ENCODE peak calls at places on chromosome 21, in six cellular contexts. D is ascending aorta; R is GM04504; K is hippocampal formation; O is kidney epithelial cell; S is activated CD4-positive, CD25-positive, alpha-beta regulatory T cell. B is an unnamed sample.

GRCh38 chr21:37532868-37533780 is 166.6 kb downstream of the DYRK1A start:
- DNase-seq in O (peak), R (no peak), K (no peak), D (no peak), S (no peak), B (peak)

GRCh38 chr21:25813917-25814316 is 79.1 kb downstream of the GABPA start:
- DNase-seq in O (no peak), K (no peak), D (no peak), S (no peak), R (no peak), B (no peak)

GRCh38 chr21:46596201-46596600 is 8.7 kb downstream of the S100B start:
- DNase-seq in R (no peak), D (no peak), O (no peak), K (no peak), S (no peak), B (no peak)

GRCh38 chr21:42068592-42068991 is 2.5 kb upstream of the UMODL1 start:
- DNase-seq in O (no peak), S (no peak), D (no peak), R (no peak), K (no peak), B (no peak)

GRCh38 chr21:46634427-46634826 is 1.0 kb upstream of the PRMT2 start:
- DNase-seq in D (no peak), S (no peak), R (no peak), K (no peak), O (no peak), B (no peak)

GRCh38 chr21:42098957-42099547 is 27.9 kb downstream of the UMODL1 start:
- DNase-seq in S (no peak), O (no peak), K (no peak), R (no peak), D (no peak), B (no peak)

GRCh38 chr21:19340303-19340702 is 936.7 kb upstream of the TMPRSS15 start:
- DNase-seq in S (no peak), D (no peak), R (no peak), K (no peak), O (no peak), B (no peak)

GRCh38 chr21:15539376-15539775 is 190.4 kb upstream of the USP25 start:
- DNase-seq in K (no peak), D (no peak), O (no peak), R (no peak), S (no peak), B (no peak)

GRCh38 chr21:42237577-42237976 is 18.6 kb downstream of the ABCG1 start:
- DNase-seq in S (no peak), K (no peak), R (no peak), D (no peak), O (no peak), B (no peak)

GRCh38 chr21:27269646-27270045 is 302.8 kb upstream of the ADAMTS5 start:
- DNase-seq in K (no peak), O (peak), S (no peak), D (no peak), R (peak), B (no peak)

GRCh38 chr21:28454978-28455600 is 537.6 kb downstream of the LTN1 start:
- DNase-seq in O (no peak), D (no peak), K (no peak), R (no peak), S (no peak), B (no peak)

GRCh38 chr21:16608209-16608830 is 878.5 kb downstream of the USP25 start:
- DNase-seq in R (no peak), K (no peak), S (no peak), O (no peak), D (no peak), B (no peak)

GRCh38 chr21:17118638-17119384 is 394.0 kb upstream of the CXADR start:
- DNase-seq in S (no peak), R (no peak), K (no peak), D (no peak), O (no peak), B (no peak)

GRCh38 chr21:41956926-41957729 is 3.3 kb upstream of the C2CD2 start:
- DNase-seq in R (peak), S (no peak), K (no peak), O (no peak), D (no peak), B (no peak)

GRCh38 chr21:35108887-35109286 is 59.8 kb upstream of the RUNX1 start:
- DNase-seq in S (no peak), O (no peak), K (no peak), D (no peak), R (no peak), B (no peak)

GRCh38 chr21:15731243-15731613 is 1.4 kb downstream of the USP25 start:
- DNase-seq in K (no peak), O (no peak), R (no peak), S (no peak), D (no peak), B (no peak)

GRCh38 chr21:42621166-42621827 is 32.1 kb upstream of the PDE9A start:
- DNase-seq in D (no peak), S (no peak), O (no peak), K (no peak), R (no peak), B (no peak)

GRCh38 chr21:42150458-42151085 is 68.4 kb upstream of the ABCG1 start:
- DNase-seq in S (no peak), R (no peak), O (no peak), D (peak), K (no peak), B (no peak)

GRCh38 chr21:42439284-42440186 is 35.8 kb downstream of the UBASH3A start:
- DNase-seq in O (no peak), S (no peak), R (no peak), D (no peak), K (no peak), B (no peak)

GRCh38 chr21:42456457-42456856 is 39.6 kb downstream of the RSPH1 start:
- DNase-seq in S (no peak), O (no peak), D (no peak), R (no peak), K (no peak), B (no peak)

GRCh38 chr21:42124081-42124480 is 53.0 kb downstream of the UMODL1 start:
- DNase-seq in O (no peak), S (no peak), D (no peak), K (no peak), R (no peak), B (no peak)

GRCh38 chr21:29606613-29607012 is 307.9 kb downstream of the BACH1 start:
- DNase-seq in S (no peak), O (no peak), R (no peak), K (no peak), D (no peak), B (no peak)

GRCh38 chr21:44778499-44778911 is 23.1 kb downstream of the UBE2G2 start:
- DNase-seq in D (no peak), K (no peak), R (no peak), S (no peak), O (no peak), B (no peak)

GRCh38 chr21:14762309-14762708 is 216.2 kb upstream of the SAMSN1 start:
- DNase-seq in D (no peak), S (no peak), O (no peak), R (no peak), K (no peak), B (no peak)

GRCh38 chr21:43348801-43349261 is 78.1 kb downstream of the SIK1 start:
- DNase-seq in D (no peak), R (no peak), K (no peak), S (no peak), O (no peak), B (no peak)

B was measured in 8988T.